ENCODE peak calls at places on chromosomes 11 and 22, in seven cellular contexts. L, O, N, P, C, G and E are unnamed samples.

GRCh38 chr11:108609681-108610080 is 16.1 kb upstream of the EXPH5 start:
- DNase-seq in L (no peak), O (no peak), N (no peak), P (no peak), C (no peak), G (peak), E (no peak)

GRCh38 chr22:30205281-30206115 is 41.1 kb downstream of the LIF start:
- DNase-seq in L (no peak), O (peak), N (no peak), P (no peak), C (no peak), G (peak), E (no peak)

GRCh38 chr11:79101736-79102135 is 339.1 kb downstream of the TENM4 start:
- DNase-seq in L (no peak), O (no peak), N (no peak), P (no peak), C (no peak), G (no peak), E (no peak)

GRCh38 chr11:119590651-119591308 is 138.2 kb downstream of the NECTIN1 start:
- DNase-seq in L (no peak), O (no peak), N (no peak), P (no peak), C (no peak), G (peak), E (no peak)

GRCh38 chr11:97502201-97502600 is 1112.4 kb downstream of the JRKL start:
- DNase-seq in L (no peak), O (no peak), N (no peak), P (no peak), C (no peak), G (no peak), E (no peak)

GRCh38 chr11:104876324-104876723 is 21.9 kb downstream of the CASP12 start:
- DNase-seq in L (no peak), O (no peak), N (no peak), P (no peak), C (no peak), G (no peak), E (no peak)

GRCh38 chr22:46036558-46037408 is 59.8 kb upstream of the WNT7B start:
- DNase-seq in L (peak), O (peak), N (no peak), P (peak), C (no peak), G (peak), E (no peak)

GRCh38 chr11:95345243-95345642 is 114.2 kb upstream of the SESN3 start:
- DNase-seq in L (no peak), O (no peak), N (no peak), P (no peak), C (no peak), G (peak), E (no peak)

GRCh38 chr11:104765401-104765800 is 132.9 kb downstream of the CASP12 start:
- DNase-seq in L (no peak), O (no peak), N (no peak), P (no peak), C (no peak), G (no peak), E (no peak)

GRCh38 chr22:49573109-49573765 is 254.4 kb downstream of the BRD1 start:
- DNase-seq in L (no peak), O (no peak), N (no peak), P (no peak), C (no peak), G (no peak), E (no peak)

GRCh38 chr11:68880851-68881250 is 22.8 kb downstream of the MRPL21 start:
- DNase-seq in L (no peak), O (no peak), N (no peak), P (no peak), C (no peak), G (no peak), E (no peak)

GRCh38 chr22:40620464-40621046 is 16.0 kb downstream of the MRTFA start:
- DNase-seq in L (no peak), O (no peak), N (no peak), P (no peak), C (no peak), G (peak), E (no peak)

GRCh38 chr11:8693555-8693954 is 11.0 kb downstream of the RPL27A start:
- DNase-seq in L (no peak), O (no peak), N (no peak), P (no peak), C (no peak), G (no peak), E (no peak)

GRCh38 chr11:44943118-44943517 is 7.6 kb downstream of the TP53I11 start:
- DNase-seq in L (no peak), O (no peak), N (peak), P (no peak), C (no peak), G (no peak), E (no peak)

GRCh38 chr11:58999291-58999680 is 60.0 kb downstream of the GLYATL1 start:
- DNase-seq in L (no peak), O (no peak), N (no peak), P (no peak), C (no peak), G (peak), E (no peak)
- TF ChIP-seq CTCF in L (no peak), O (no peak), N (no peak), P (no peak), C (no peak), G (no peak), E (no peak)

GRCh38 chr11:13354335-13354734 is 76.7 kb downstream of the BMAL1 start:
- DNase-seq in L (no peak), O (no peak), N (no peak), P (no peak), C (no peak), G (peak), E (no peak)
- TF ChIP-seq CTCF in L (no peak), O (no peak), N (peak), P (no peak), C (peak), G (peak), E (no peak)

DNA sequence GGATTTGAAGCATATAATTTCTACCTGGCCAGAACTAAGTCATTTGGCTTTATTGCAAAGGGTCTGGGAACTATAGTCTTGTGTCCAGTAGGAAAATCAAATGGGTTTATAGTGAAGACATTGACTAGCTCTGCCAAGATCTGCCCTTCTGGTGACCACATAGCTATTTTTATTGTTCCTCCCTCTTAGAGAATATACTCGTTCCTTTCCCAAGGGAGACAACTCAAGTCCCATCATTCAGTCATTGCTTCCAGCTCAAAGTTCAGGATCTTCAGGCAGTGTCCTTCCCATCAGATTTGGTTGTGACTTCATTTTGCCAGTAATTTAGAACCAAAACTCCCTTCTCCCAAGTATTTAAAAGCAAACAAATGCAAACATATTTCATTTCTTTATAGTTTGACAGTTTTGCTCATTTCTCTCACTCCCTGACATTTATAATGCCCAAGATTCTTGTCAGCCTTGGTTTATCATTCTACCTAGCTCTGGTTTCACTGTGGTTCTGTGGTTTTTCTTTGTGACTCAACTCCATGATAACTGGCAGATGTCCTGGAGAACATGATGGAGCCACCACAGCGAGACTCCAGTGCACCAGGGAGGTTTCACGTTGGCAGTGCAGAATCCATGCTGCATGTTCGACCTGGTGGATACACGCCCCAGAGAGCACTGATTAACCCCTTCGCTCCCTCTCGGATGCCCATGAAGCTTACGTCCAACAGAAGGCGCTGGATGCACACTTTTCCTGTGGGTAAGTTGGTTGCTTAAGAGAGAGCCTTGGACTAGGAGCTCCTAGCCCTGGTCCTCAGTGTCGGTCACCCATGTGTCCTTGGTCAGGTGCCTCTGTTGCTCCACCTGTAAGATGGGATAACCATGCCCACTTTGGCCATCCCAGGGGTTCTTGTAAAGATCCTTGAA is 64.9 kb downstream of the DEPDC5 start:
- DNase-seq in L (no peak), O (no peak), N (no peak), P (no peak), C (no peak), G (peak), E (no peak)
- TF ChIP-seq CTCF in L (no peak), O (no peak), N (no peak), P (no peak), C (no peak), G (no peak), E (no peak)

GRCh38 chr11:74694136-74694535 is 37.1 kb downstream of the CHRDL2 start:
- DNase-seq in L (no peak), O (no peak), N (no peak), P (no peak), C (no peak), G (no peak), E (no peak)
- TF ChIP-seq CTCF in L (no peak), O (no peak), N (no peak), P (no peak), C (no peak), G (no peak), E (no peak)